ENCODE peak calls at places on chromosomes 12 and 14, in ten cellular contexts. L is brain pericyte; H is activated CD4-positive, alpha-beta T cell treated with anti-CD3 and anti-CD28 coated beads, Interleukin-2, amount 10 ng/mL, durations not matched to agents 7 days and 5 days; S is stimulated activated CD4-positive, alpha-beta T cell treated with anti-CD3 and anti-CD28 coated beads, Interleukin-4, amount 100 ng/mL, for 24 hours; J is heart right ventricle; C is hypothalamus; O is HFFc6; M is stimulated activated CD8-positive, alpha-beta memory T cell treated with anti-CD3 and anti-CD28 coated beads, Interleukin-12 subunit alpha, Interleukin-12 subunit beta, amount 100 ng/mL, for 1 hour; T is A549; N is H4. G is an unnamed sample.

GRCh38 chr12:120367252-120367923 is 1.6 kb downstream of the MSI1 start:
- DNase-seq in T (peak), M (no peak), J (no peak), H (no peak), S (no peak), O (no peak), L (no peak), N (no peak), C (no peak), G (no peak)

GRCh38 chr14:79730911-79731310 is 480.4 kb downstream of the DIO2 start:
- DNase-seq in M (no peak), S (no peak), L (no peak), C (no peak), J (no peak), O (no peak), H (no peak), T (no peak), N (peak), G (peak)

GRCh38 chr14:106843951-106844483 is 1317.6 kb downstream of the TMEM121 start:
- DNase-seq in M (no peak), C (no peak), L (no peak), J (peak), N (peak), H (peak), T (no peak), O (no peak), S (peak), G (peak)

GRCh38 chr14:60095781-60096450 is 4.2 kb downstream of the PCNX4 start:
- DNase-seq in S (no peak), M (no peak), T (no peak), N (no peak), O (peak), L (no peak), H (no peak), C (no peak), J (no peak), G (no peak)

GRCh38 chr12:59219148-59219547 is 298.8 kb upstream of the LRIG3 start:
- DNase-seq in O (no peak), C (no peak), T (no peak), L (no peak), N (no peak), S (no peak), J (no peak), M (no peak), H (no peak), G (no peak)

GRCh38 chr14:104517426-104517825 is 62.1 kb upstream of the C14orf180 start:
- DNase-seq in J (no peak), M (no peak), C (no peak), L (no peak), N (no peak), O (no peak), S (no peak), T (peak), H (no peak), G (no peak)

GRCh38 chr14:58918066-58918465 is 270.4 kb upstream of the DAAM1 start:
- DNase-seq in S (no peak), H (no peak), L (no peak), T (peak), C (no peak), N (no peak), O (no peak), J (no peak), M (no peak), G (no peak)

GRCh38 chr12:114913871-114914801 is 230.2 kb upstream of the TBX3 start:
- DNase-seq in L (no peak), M (no peak), S (no peak), H (no peak), J (no peak), O (peak), T (peak), N (peak), C (no peak), G (no peak)

GRCh38 chr12:1797011-1797901 is 23.1 kb upstream of the LRTM2 start:
- DNase-seq in N (no peak), O (no peak), J (peak), M (no peak), H (peak), T (no peak), L (no peak), C (peak), S (peak), G (no peak)

GRCh38 chr14:104240426-104241157 is 102.2 kb downstream of the KIF26A start:
- DNase-seq in O (no peak), S (peak), M (no peak), L (no peak), J (no peak), T (no peak), N (no peak), C (no peak), H (no peak), G (no peak)

GRCh38 chr14:79597561-79597960 is 613.7 kb downstream of the DIO2 start:
- DNase-seq in J (no peak), N (no peak), L (no peak), H (no peak), C (no peak), O (peak), T (no peak), S (no peak), M (no peak), G (no peak)

GRCh38 chr12:54173066-54173726 is 15.6 kb downstream of the SMUG1 start:
- DNase-seq in C (no peak), L (no peak), H (peak), S (peak), J (no peak), T (no peak), N (no peak), M (no peak), O (no peak), G (no peak)

GRCh38 chr12:1650954-1651353 is 21.9 kb downstream of the WNT5B start:
- DNase-seq in L (no peak), M (no peak), H (no peak), C (no peak), T (no peak), N (no peak), S (no peak), J (peak), O (no peak), G (no peak)

GRCh38 chr12:131090254-131091210 is 136.8 kb downstream of the ADGRD1 start:
- DNase-seq in J (no peak), H (no peak), S (no peak), L (no peak), N (no peak), M (no peak), O (no peak), T (peak), C (no peak), G (no peak)

GRCh38 chr14:24172261-24172860 is 481 bp downstream of the REC8 start:
- DNase-seq in L (no peak), M (no peak), H (no peak), C (no peak), O (no peak), J (no peak), T (no peak), N (no peak), S (no peak), G (no peak)

GRCh38 chr14:92638904-92639303 is 109.5 kb downstream of the LGMN start:
- DNase-seq in T (no peak), H (no peak), N (no peak), O (no peak), M (no peak), C (no peak), S (no peak), L (no peak), J (no peak), G (no peak)

GRCh38 chr12:91040356-91040755 is 17.5 kb downstream of the KERA start:
- DNase-seq in H (no peak), L (no peak), J (no peak), M (no peak), C (no peak), O (peak), T (no peak), S (no peak), N (no peak), G (no peak)

GRCh38 chr12:107386569-107386968 is 293.2 kb upstream of the CRY1 start:
- DNase-seq in L (no peak), C (no peak), S (no peak), O (no peak), J (no peak), H (no peak), T (no peak), M (no peak), N (no peak), G (no peak)

GRCh38 chr12:1457901-1458300 is 136.5 kb downstream of the FBXL14 start:
- DNase-seq in M (no peak), J (peak), C (no peak), L (no peak), S (no peak), H (no peak), T (no peak), O (peak), N (no peak), G (no peak)

GRCh38 chr12:2017724-2018337 is 13.6 kb upstream of the DCP1B start:
- DNase-seq in T (no peak), H (no peak), L (no peak), N (no peak), J (peak), M (no peak), S (no peak), C (no peak), O (no peak), G (no peak)

GRCh38 chr12:1927051-1927680 is 8.7 kb upstream of the CACNA2D4 start:
- DNase-seq in O (no peak), L (no peak), T (no peak), C (no peak), J (no peak), M (no peak), S (no peak), H (no peak), N (no peak), G (no peak)

GRCh38 chr12:113413488-113413939 is 8.7 kb upstream of the SDSL start:
- DNase-seq in C (no peak), S (no peak), M (no peak), O (no peak), H (no peak), J (no peak), L (no peak), T (peak), N (peak), G (no peak)